ENCODE peak calls at places on chromosomes 1 and 21, in six cellular contexts. E, T, D, B, M and G are unnamed samples. For H3K9me3, the result is how much of the 10 kb centered on the place peaks cover.

GRCh38 chr1:165597883-165598675 is 33.0 kb upstream of the MGST3 start:
- DNase-seq in D (peak), B (peak), M (peak), E (peak), T (peak), G (peak)

GRCh38 chr1:173193639-173194038 is 13.5 kb downstream of the TNFSF4 start:
- DNase-seq in B (no peak), M (no peak), E (no peak), D (peak), T (no peak), G (peak)

GRCh38 chr1:44239961-44240371 is 26.7 kb downstream of the DMAP1 start:
- DNase-seq in E (peak), D (no peak), B (no peak), M (no peak), T (no peak), G (no peak)

GRCh38 chr1:22816803-22817202 is 106.2 kb downstream of the EPHB2 start:
- DNase-seq in B (no peak), E (peak), M (no peak), D (no peak), T (no peak), G (no peak)

GRCh38 chr1:69688178-69688577 is 120.5 kb downstream of the LRRC7 start:
- DNase-seq in B (no peak), D (no peak), T (no peak), M (no peak), E (no peak), G (no peak)

GRCh38 chr1:241101622-241102021 is 255.4 kb downstream of the RGS7 start:
- DNase-seq in M (no peak), T (no peak), E (no peak), D (no peak), B (no peak), G (no peak)

GRCh38 chr1:154975409-154976205 is 1.1 kb downstream of the CKS1B start:
- DNase-seq in B (peak), M (no peak), D (peak), T (peak), E (peak), G (peak)

GRCh38 chr1:67838180-67838912 is 5.1 kb upstream of the GNG12 start:
- DNase-seq in T (no peak), D (no peak), M (no peak), B (no peak), E (no peak), G (peak)

GRCh38 chr1:76766381-76766780 is 100.9 kb upstream of the ST6GALNAC5 start:
- DNase-seq in M (no peak), E (no peak), B (no peak), D (no peak), T (no peak), G (no peak)

GRCh38 chr21:23664193-23664694 is 1943.0 kb downstream of the MRPL39 start:
- DNase-seq in E (no peak), M (no peak), T (peak), B (no peak), D (no peak), G (no peak)

GRCh38 chr1:219555031-219555667 is 57.8 kb downstream of the ZC3H11B start:
- DNase-seq in M (no peak), B (no peak), D (peak), T (peak), E (no peak), G (no peak)

GRCh38 chr21:38475519-38475918 is 22.8 kb downstream of the ERG start:
- DNase-seq in B (no peak), M (no peak), T (no peak), D (no peak), E (no peak), G (no peak)

GRCh38 chr1:43058545-43059360 is 100.1 kb upstream of the SLC2A1 start:
- DNase-seq in E (no peak), T (no peak), M (no peak), B (no peak), D (peak), G (peak)

GRCh38 chr21:38367646-38368045 is 110.9 kb downstream of the KCNJ15 start:
- DNase-seq in D (no peak), T (no peak), B (no peak), M (no peak), E (no peak), G (no peak)

GRCh38 chr1:39690943-39691382 is 270 bp downstream of the HPCAL4 start:
- DNase-seq in E (no peak), M (no peak), D (no peak), T (no peak), B (no peak), G (no peak)

GRCh38 chr1:82485591-82486369 is 685.0 kb downstream of the ADGRL2 start:
- DNase-seq in D (no peak), M (no peak), E (peak), T (no peak), B (no peak), G (peak)

GRCh38 chr1:84291882-84292655 is 9.4 kb upstream of the SAMD13 start:
- DNase-seq in E (no peak), M (no peak), B (no peak), D (peak), T (no peak), G (no peak)

GRCh38 chr1:190949932-190950331 is 472.3 kb upstream of the BRINP3 start:
- DNase-seq in E (no peak), M (no peak), B (no peak), D (no peak), T (no peak), G (no peak)

GRCh38 chr1:91045284-91045683 is 23.4 kb upstream of the ZNF644 start:
- DNase-seq in E (no peak), B (no peak), M (no peak), T (no peak), D (no peak), G (no peak)

GRCh38 chr1:50422675-50422945 is 633 bp downstream of the DMRTA2 start:
- DNase-seq in M (no peak), D (no peak), E (no peak), T (no peak), B (no peak), G (no peak)
- H3K9me3 ChIP-seq in M (under half), D (under half), E (under half), T (under half), B (under half), G (under half)

GRCh38 chr21:33026299-33026858 is 644 bp downstream of the OLIG2 start:
- DNase-seq in E (no peak), D (no peak), M (no peak), T (no peak), B (no peak), G (no peak)
- H3K9me3 ChIP-seq in E (under half), D (under half), M (under half), T (under half), B (under half), G (under half)

GRCh38 chr1:247716546-247716945 is at the start of gene OR6F1:
- DNase-seq in D (no peak), E (no peak), T (no peak), B (no peak), M (no peak), G (no peak)
- H3K9me3 ChIP-seq in D (under half), E (under half), T (under half), B (under half), M (under half), G (under half)

GRCh38 chr1:2861143-2861987 is 59.9 kb upstream of the TTC34 start:
- DNase-seq in M (no peak), T (no peak), D (no peak), E (peak), B (no peak), G (no peak)
- H3K9me3 ChIP-seq in M (half or more), T (under half), D (half or more), E (under half), B (under half), G (under half)

GRCh38 chr1:954927-955326 is 4.1 kb downstream of the NOC2L start:
- DNase-seq in T (no peak), D (no peak), M (no peak), B (no peak), E (no peak), G (no peak)
- H3K9me3 ChIP-seq in T (under half), D (under half), M (under half), B (under half), E (under half), G (under half)

GRCh38 chr1:80629304-80629837 is 1171.4 kb upstream of the ADGRL2 start:
- DNase-seq in B (no peak), T (peak), M (no peak), E (no peak), D (no peak), G (no peak)
- H3K9me3 ChIP-seq in B (under half), T (under half), M (under half), E (under half), D (under half), G (under half)

GRCh38 chr1:159562680-159563079 is 24.9 kb upstream of the APCS start:
- DNase-seq in B (no peak), M (no peak), D (no peak), T (no peak), E (no peak), G (no peak)

GRCh38 chr1:159554681-159555080 is 18.9 kb upstream of the OR10J5 start:
- DNase-seq in E (no peak), D (no peak), M (no peak), T (no peak), B (no peak), G (no peak)

GRCh38 chr1:159561513-159561912 is 25.7 kb upstream of the OR10J5 start:
- DNase-seq in D (no peak), E (no peak), M (no peak), T (no peak), B (no peak), G (no peak)

GRCh38 chr1:159560599-159560998 is 24.8 kb upstream of the OR10J5 start:
- DNase-seq in M (no peak), T (no peak), D (no peak), B (no peak), E (no peak), G (no peak)

GRCh38 chr1:159556931-159557369 is 21.1 kb upstream of the OR10J5 start:
- DNase-seq in D (no peak), M (no peak), B (no peak), E (no peak), T (no peak), G (no peak)
- H3K9me3 ChIP-seq in D (under half), M (under half), B (under half), E (under half), T (under half), G (under half)

DNA sequence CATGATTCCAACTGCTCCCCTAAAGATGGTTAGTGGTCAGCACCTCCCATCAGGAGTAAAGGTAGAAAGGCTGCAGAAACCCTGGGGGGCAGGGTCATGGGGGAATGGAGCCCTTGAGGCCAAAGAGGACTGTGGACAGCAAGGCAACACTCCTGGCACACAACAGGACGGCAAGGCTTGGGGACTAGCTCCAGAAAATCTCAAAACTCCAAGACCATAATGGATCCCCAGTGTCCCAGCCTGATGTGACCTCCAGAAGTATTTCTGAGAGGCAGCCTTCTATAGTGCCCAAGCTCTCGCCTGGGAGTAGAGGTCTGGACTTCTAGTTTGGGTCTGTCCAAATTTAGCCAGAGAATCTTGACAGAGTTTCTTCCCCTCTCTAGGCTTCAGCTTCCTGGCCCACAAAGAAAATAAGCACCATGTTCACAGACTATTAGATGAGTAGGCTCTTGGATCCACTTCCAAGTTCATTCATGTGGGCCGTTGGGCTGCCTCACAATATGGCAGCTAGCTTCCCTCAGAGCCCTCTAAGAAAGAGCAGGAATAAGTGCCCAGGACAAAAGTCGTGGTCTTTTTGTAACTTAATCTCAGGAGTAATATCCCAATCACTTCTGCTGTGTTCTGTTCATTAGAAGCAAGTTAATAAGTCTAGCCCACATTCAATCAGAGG is 6.9 kb downstream of the CD2 start:
- DNase-seq in E (no peak), D (no peak), T (no peak), M (no peak), B (no peak), G (no peak)
- H3K9me3 ChIP-seq in E (under half), D (under half), T (under half), M (under half), B (under half), G (under half)

GRCh38 chr1:143584508-143584907 is 387.3 kb downstream of the FAM72C start:
- DNase-seq in M (no peak), T (no peak), B (no peak), E (no peak), D (no peak), G (no peak)
- H3K9me3 ChIP-seq in M (under half), T (under half), B (under half), E (under half), D (under half), G (under half)